ENCODE peak calls at places on chromosome 17, in seven cellular contexts. O, W, H, X, F, I and C are unnamed samples.

GRCh38 chr17:80762076-80762475 is 217.4 kb downstream of the RPTOR start:
- DNase-seq in X (no peak), I (no peak), H (no peak), O (no peak), F (no peak), W (no peak), C (no peak)

GRCh38 chr17:71260366-71260765 is 860.5 kb upstream of the SOX9 start:
- DNase-seq in W (peak; percentile 6), I (no peak), O (peak; percentile 51), F (no peak), X (no peak), H (no peak), C (no peak)

GRCh38 chr17:79792984-79793923 is 3.6 kb downstream of the CBX8 start:
- DNase-seq in O (peak; percentile 92), H (no peak), I (peak; percentile 65), W (peak; percentile 97), F (peak; percentile 66), X (no peak), C (peak; percentile 51)

GRCh38 chr17:17305282-17305801 is 2.2 kb downstream of the NT5M start:
- DNase-seq in W (peak; percentile 50), F (no peak), O (no peak), I (peak; percentile 18), H (no peak), X (no peak), C (no peak)

GRCh38 chr17:19551708-19552148 is 18.1 kb downstream of the SLC47A1 start:
- DNase-seq in H (no peak), X (no peak), W (no peak), O (no peak), I (no peak), F (no peak), C (no peak)

GRCh38 chr17:15973016-15973415 is 26.5 kb downstream of the ZSWIM7 start:
- DNase-seq in X (no peak), I (peak; percentile 68), O (no peak), H (no peak), W (no peak), F (no peak), C (no peak)

GRCh38 chr17:72034000-72034399 is 86.8 kb upstream of the SOX9 start:
- DNase-seq in O (no peak), W (no peak), F (no peak), I (no peak), X (no peak), H (no peak), C (no peak)

GRCh38 chr17:68718924-68719323 is 117.8 kb upstream of the FAM20A start:
- DNase-seq in F (no peak), I (no peak), H (no peak), X (no peak), O (no peak), W (no peak), C (no peak)

GRCh38 chr17:44865921-44866320 is 18.2 kb downstream of the HIGD1B start:
- DNase-seq in F (no peak), I (no peak), X (no peak), H (no peak), O (no peak), W (no peak), C (no peak)

GRCh38 chr17:70070297-70071027 is 4.6 kb upstream of the KCNJ16 start:
- DNase-seq in I (no peak), H (no peak), O (peak; percentile 62), F (no peak), W (no peak), X (no peak), C (no peak)

GRCh38 chr17:45994228-45994627 is 4.8 kb upstream of the STH start:
- DNase-seq in H (no peak), O (no peak), W (no peak), X (no peak), I (no peak), F (no peak), C (no peak)

GRCh38 chr17:83189673-83190385 is 110.4 kb downstream of the METRNL start:
- DNase-seq in X (no peak), H (no peak), I (no peak), F (peak; percentile 14), O (peak; percentile 90), W (peak; percentile 52), C (no peak)

GRCh38 chr17:75764711-75765421 is at the start of gene GALK1:
- DNase-seq in O (peak; percentile 55), F (peak; percentile 82), X (peak; percentile 86), W (peak; percentile 77), H (peak; percentile 63), I (peak; percentile 74), C (peak; percentile 71)

GRCh38 chr17:50817142-50817751 is 18.1 kb upstream of the WFIKKN2 start:
- DNase-seq in F (peak; percentile 82), O (no peak), W (peak; percentile 17), X (peak; percentile 71), I (peak; percentile 30), H (no peak), C (peak; percentile 38)

GRCh38 chr17:69084911-69085310 is 24.2 kb upstream of the ABCA9 start:
- DNase-seq in H (peak; percentile 11), W (peak; percentile 16), X (peak; percentile 92), I (peak; percentile 63), O (no peak), F (peak; percentile 73), C (peak; percentile 84)

DNA sequence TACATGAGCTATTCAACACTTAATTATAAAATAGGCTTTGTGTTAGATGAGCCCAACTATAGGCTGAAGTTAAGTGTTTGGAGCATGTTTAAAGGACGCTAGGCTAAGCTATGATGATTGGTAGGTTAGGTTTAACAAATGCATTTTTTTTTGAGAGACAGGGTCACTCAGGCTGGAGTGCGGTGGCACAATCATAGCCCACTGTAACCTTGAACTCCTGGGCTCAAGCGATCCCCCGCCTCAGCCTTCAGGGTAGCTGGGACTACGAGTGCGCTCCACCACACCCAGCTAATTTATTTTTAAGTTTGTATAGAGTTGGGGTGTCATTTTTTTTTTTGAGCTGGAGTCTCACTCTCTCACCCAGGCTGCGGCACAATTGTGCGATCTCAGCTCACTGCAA is 19.3 kb upstream of the GPRC5C start:
- DNase-seq in H (no peak), I (no peak), F (no peak), O (no peak), W (no peak), X (no peak), C (no peak)
- H2BK120ac ChIP-seq in H (no peak overlapping the region), I (no peak overlapping the region), F (no peak overlapping the region), O (no peak overlapping the region), W (no peak overlapping the region), X (no peak overlapping the region), C (no peak overlapping the region)

DNA sequence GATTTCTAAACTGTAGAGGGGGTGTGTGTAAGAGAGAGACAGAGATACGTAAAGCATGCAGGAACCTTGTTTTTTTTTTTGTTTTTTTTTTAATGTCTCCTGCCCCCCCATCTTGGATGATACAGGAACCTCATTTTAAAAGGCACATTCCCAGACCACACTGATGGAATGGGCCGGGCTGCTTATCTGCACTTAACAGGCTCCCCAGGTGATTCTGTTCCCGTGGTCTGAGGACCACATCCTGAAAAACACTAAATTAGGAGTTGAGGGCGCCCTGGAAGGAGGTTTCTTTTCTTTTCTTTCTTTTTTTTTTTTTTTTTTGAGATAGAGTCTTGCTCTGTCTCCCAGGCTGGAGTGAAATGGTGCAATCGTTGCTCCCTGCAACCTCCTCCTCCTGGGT is 14.3 kb downstream of the TTYH2 start:
- DNase-seq in X (no peak), I (no peak), H (no peak), W (no peak), F (no peak), O (no peak), C (no peak)
- H3K79me1 ChIP-seq in X (no peaks in the 10 kb centered on the region), I (no peaks in the 10 kb centered on the region), H (no peaks in the 10 kb centered on the region), W (no peaks in the 10 kb centered on the region), F (no peaks in the 10 kb centered on the region), O (no peaks in the 10 kb centered on the region), C (no peaks in the 10 kb centered on the region)

GRCh38 chr17:7019839-7020519 is 2.9 kb upstream of the BCL6B start:
- DNase-seq in F (peak; percentile 69), I (peak; percentile 62), H (no peak), W (peak; percentile 54), O (peak; percentile 23), X (peak; percentile 76), C (peak; percentile 87)

GRCh38 chr17:7020894-7021664 is 1.8 kb upstream of the BCL6B start:
- DNase-seq in H (no peak), W (no peak), I (no peak), O (no peak), F (no peak), X (no peak), C (no peak)

GRCh38 chr17:7022791-7023571 is at the start of gene BCL6B:
- DNase-seq in X (peak; percentile 83), I (no peak), O (no peak), F (peak; percentile 74), H (no peak), W (no peak), C (no peak)

GRCh38 chr17:7023576-7024401 is 939 bp downstream of the BCL6B start:
- DNase-seq in O (peak; percentile 70), W (peak; percentile 88), I (peak; percentile 84), H (peak; percentile 81), X (peak; percentile 100), F (peak; percentile 100), C (peak; percentile 99)

DNA sequence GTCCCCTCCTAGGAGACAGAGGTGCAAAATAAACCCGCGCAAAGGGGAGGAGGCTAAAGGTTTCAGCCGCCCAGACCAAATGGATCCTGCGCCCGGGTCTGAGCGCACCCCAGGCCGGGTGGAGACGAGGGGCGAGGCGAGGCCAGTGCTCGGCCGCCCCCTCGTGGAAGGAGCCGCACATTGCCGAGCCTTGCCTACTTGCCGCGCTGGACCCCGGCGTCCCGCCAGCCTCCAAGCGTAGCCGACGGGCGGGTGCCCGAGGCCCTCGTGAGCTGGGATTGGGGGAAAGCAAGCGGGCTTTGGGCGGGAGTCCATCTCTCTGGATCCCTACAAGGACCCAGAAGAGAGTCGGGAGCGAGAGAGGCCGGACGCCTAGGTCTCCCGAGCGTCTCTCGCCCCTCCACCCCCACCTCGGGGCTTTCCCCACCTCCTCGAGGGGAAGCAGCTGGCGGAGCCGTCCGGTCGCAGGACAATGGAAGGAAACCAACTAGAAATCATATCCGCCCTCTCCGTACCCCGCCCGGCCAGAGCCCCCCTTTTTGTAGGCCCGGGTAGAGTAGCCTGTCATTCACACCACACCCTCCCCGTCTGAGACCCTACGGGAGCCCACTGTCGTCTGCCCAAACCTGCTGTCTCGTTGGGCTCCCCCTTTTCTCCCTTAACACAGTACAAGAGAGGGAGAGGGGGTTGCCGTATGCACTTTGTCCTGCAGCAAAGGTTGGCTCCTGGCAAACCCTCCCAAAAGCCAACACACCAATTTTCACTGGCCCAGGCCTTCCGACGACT is 664 bp upstream of the BCL6B start:
- DNase-seq in W (peak; percentile 68), I (peak; percentile 77), X (peak; percentile 92), H (no peak), F (peak; percentile 95), O (peak; percentile 36), C (peak; percentile 79)
- H2BK120ac ChIP-seq in W (no peak overlapping the region), I (peak overlapping the region; percentile 18), X (peak overlapping the region; percentile 25), H (peak overlapping the region; percentile 31), F (peak overlapping the region; percentile 18), O (no peak overlapping the region), C (no peak overlapping the region)

GRCh38 chr17:37694734-37695133 is 50.1 kb downstream of the HNF1B start:
- DNase-seq in X (no peak), H (no peak), F (no peak), O (no peak), W (no peak), I (no peak), C (no peak)

GRCh38 chr17:37698856-37699255 is 46.0 kb downstream of the HNF1B start:
- DNase-seq in W (no peak), O (no peak), X (no peak), H (no peak), I (no peak), F (no peak), C (no peak)

GRCh38 chr17:37697331-37697730 is 47.5 kb downstream of the HNF1B start:
- DNase-seq in H (no peak), I (no peak), X (no peak), O (no peak), F (no peak), W (no peak), C (no peak)

GRCh38 chr17:37698132-37698615 is 46.7 kb downstream of the HNF1B start:
- DNase-seq in I (no peak), O (peak; percentile 79), H (no peak), W (peak; percentile 42), X (no peak), F (no peak), C (no peak)

GRCh38 chr17:37696366-37696765 is 48.5 kb downstream of the HNF1B start:
- DNase-seq in X (no peak), I (no peak), W (no peak), H (no peak), O (no peak), F (no peak), C (no peak)
- H3K79me1 ChIP-seq in X (no peaks in the 10 kb centered on the region), I (no peaks in the 10 kb centered on the region), W (peaks cover 11% of the 10 kb centered on the region), H (no peaks in the 10 kb centered on the region), O (no peaks in the 10 kb centered on the region), F (no peaks in the 10 kb centered on the region), C (no peaks in the 10 kb centered on the region)